ENCODE peak calls at places on chromosomes 1 and 21, in nine cellular contexts. O, C, F, D, U, X, M, E and I are unnamed samples.

GRCh38 chr1:38191451-38191850 is 144.9 kb upstream of the POU3F1 start:
- DNase-seq in X (no peak), F (no peak), U (no peak), E (no peak), M (no peak), C (no peak), D (no peak), O (no peak), I (no peak)

GRCh38 chr1:229461032-229461668 is 27.3 kb upstream of the ACTA1 start:
- DNase-seq in U (no peak), O (no peak), M (no peak), X (no peak), E (no peak), D (no peak), C (no peak), F (no peak), I (no peak)

GRCh38 chr1:152110860-152111514 is 4.3 kb downstream of the TCHH start:
- DNase-seq in F (no peak), C (no peak), M (no peak), E (peak; percentile 65), D (no peak), O (peak; percentile 38), U (peak; percentile 21), X (no peak), I (no peak)

GRCh38 chr1:2215909-2216766 is 12.0 kb upstream of the SKI start:
- DNase-seq in O (no peak), X (no peak), C (no peak), F (peak; percentile 43), M (peak; percentile 77), U (no peak), E (no peak), D (no peak), I (peak; percentile 67)

GRCh38 chr1:240164742-240165141 is 73.1 kb downstream of the FMN2 start:
- DNase-seq in E (no peak), M (no peak), C (no peak), F (no peak), U (no peak), D (no peak), X (no peak), O (no peak), I (no peak)

GRCh38 chr1:152251391-152251790 is 27.4 kb upstream of the HRNR start:
- DNase-seq in U (peak; percentile 10), E (no peak), X (no peak), O (no peak), D (no peak), C (no peak), F (no peak), M (no peak), I (no peak)

GRCh38 chr21:29697555-29698193 is 242.1 kb downstream of the GRIK1 start:
- DNase-seq in D (no peak), C (no peak), E (no peak), F (no peak), U (no peak), M (no peak), O (no peak), X (no peak), I (no peak)

GRCh38 chr1:6965062-6965913 is 180.0 kb downstream of the CAMTA1 start:
- DNase-seq in E (no peak), M (no peak), F (no peak), D (no peak), C (no peak), U (no peak), X (no peak), O (no peak), I (no peak)

GRCh38 chr1:240956424-240956823 is 344.5 kb upstream of the GREM2 start:
- DNase-seq in F (no peak), C (no peak), U (no peak), E (no peak), M (no peak), O (no peak), D (no peak), X (no peak), I (no peak)

GRCh38 chr1:174051956-174052355 is 29.8 kb upstream of the RC3H1 start:
- DNase-seq in D (no peak), M (no peak), F (no peak), C (no peak), E (no peak), U (no peak), O (no peak), X (no peak), I (no peak)

GRCh38 chr1:207868769-207869721 is 41.9 kb downstream of the CD34 start:
- DNase-seq in M (peak; percentile 90), F (peak; percentile 85), O (peak; percentile 79), D (peak; percentile 81), U (peak; percentile 52), E (peak; percentile 84), X (peak; percentile 61), C (peak; percentile 78), I (peak; percentile 84)

GRCh38 chr1:38293530-38293929 is 246.9 kb upstream of the POU3F1 start:
- DNase-seq in O (no peak), X (no peak), D (no peak), U (no peak), C (no peak), F (no peak), M (no peak), E (no peak), I (no peak)

GRCh38 chr1:55275976-55276375 is 60.8 kb upstream of the USP24 start:
- DNase-seq in M (no peak), D (no peak), C (no peak), U (peak; percentile 24), O (no peak), X (no peak), F (no peak), E (no peak), I (no peak)

GRCh38 chr21:32955307-32955937 is 70.3 kb upstream of the OLIG2 start:
- DNase-seq in U (no peak), X (no peak), O (no peak), F (no peak), M (no peak), C (no peak), E (no peak), D (no peak), I (no peak)

GRCh38 chr1:221573727-221574126 is 168.2 kb downstream of the DUSP10 start:
- DNase-seq in F (no peak), C (no peak), E (no peak), D (no peak), X (no peak), O (no peak), M (no peak), U (no peak), I (no peak)

GRCh38 chr1:59366352-59366751 is 69.5 kb downstream of the FGGY start:
- DNase-seq in C (no peak), E (no peak), D (no peak), O (no peak), F (no peak), U (peak; percentile 85), M (no peak), X (no peak), I (no peak)

GRCh38 chr1:167905182-167905581 is 8.8 kb downstream of the ADCY10 start:
- DNase-seq in C (no peak), U (no peak), O (no peak), X (no peak), D (no peak), M (no peak), E (no peak), F (no peak), I (no peak)

GRCh38 chr1:42427240-42427639 is 28.6 kb downstream of the ZMYND12 start:
- DNase-seq in E (no peak), U (no peak), M (no peak), D (no peak), O (no peak), C (no peak), F (no peak), X (no peak), I (no peak)

GRCh38 chr21:35197191-35197590 is 148.1 kb upstream of the RUNX1 start:
- DNase-seq in U (no peak), M (no peak), D (no peak), X (no peak), E (no peak), F (no peak), C (no peak), O (no peak), I (no peak)

GRCh38 chr21:29258626-29259335 is 39.9 kb upstream of the BACH1 start:
- DNase-seq in U (peak; percentile 80), X (no peak), M (no peak), D (no peak), O (no peak), E (no peak), C (no peak), F (no peak), I (no peak)

GRCh38 chr1:6348511-6349191 is 44.9 kb downstream of the ACOT7 start:
- DNase-seq in D (no peak), M (no peak), C (peak; percentile 60), E (no peak), X (peak; percentile 12), U (no peak), F (no peak), O (no peak), I (no peak)

GRCh38 chr1:1143636-1144035 is 27.7 kb upstream of the C1orf159 start:
- DNase-seq in X (no peak), M (no peak), E (no peak), O (no peak), F (no peak), D (no peak), U (no peak), C (no peak), I (no peak)